ENCODE peak calls at places on chromosomes 3 and 15, in seven cellular contexts. O is H9, C is brain microvascular endothelial cell, X is GM23338, S is breast epithelium, V is spleen, E is tibial nerve. Z is an unnamed sample.
A peak's percentile ranks its signal among the peaks of the same experiment; 100 is the strongest.

GRCh38 chr3:126555795-126556636 is 2.7 kb downstream of the C3orf22 start:
- DNase-seq in O (peak; percentile 22), C (no peak), X (no peak), S (no peak), V (peak; percentile 63), E (no peak), Z (no peak)

GRCh38 chr3:48748754-48749153 is 31.7 kb upstream of the IP6K2 start:
- DNase-seq in O (no peak), C (no peak), X (no peak), S (no peak), V (no peak), E (no peak), Z (no peak)

GRCh38 chr3:44104668-44105321 is 136.9 kb upstream of the TOPAZ1 start:
- DNase-seq in O (no peak), C (peak; percentile 63), X (no peak), S (no peak), V (no peak), E (no peak), Z (no peak)

GRCh38 chr15:59561547-59561946 is 50.0 kb upstream of the GCNT3 start:
- DNase-seq in O (no peak), C (no peak), X (no peak), S (no peak), V (no peak), E (no peak), Z (no peak)

GRCh38 chr15:34883633-34884032 is 85.9 kb downstream of the AQR start:
- DNase-seq in O (no peak), C (peak; percentile 23), X (no peak), S (no peak), V (no peak), E (no peak), Z (no peak)

GRCh38 chr3:71389911-71390573 is 193.5 kb downstream of the FOXP1 start:
- DNase-seq in O (peak; percentile 41), C (peak; percentile 64), X (peak; percentile 71), S (no peak), V (peak; percentile 78), E (no peak), Z (no peak)

GRCh38 chr3:167823738-167824137 is 88.2 kb downstream of the SERPINI1 start:
- DNase-seq in O (no peak), C (no peak), X (no peak), S (no peak), V (no peak), E (no peak), Z (no peak)

GRCh38 chr3:52140000-52140399 is 14.2 kb downstream of the POC1A start:
- DNase-seq in O (no peak), C (no peak), X (no peak), S (no peak), V (no peak), E (no peak), Z (no peak)

GRCh38 chr3:120182613-120183524 is 88.6 kb upstream of the GSK3B start:
- DNase-seq in O (no peak), C (peak; percentile 43), X (peak; percentile 30), S (no peak), V (no peak), E (no peak), Z (no peak)

GRCh38 chr3:42213417-42213816 is 52.6 kb downstream of the CCK start:
- DNase-seq in O (no peak), C (no peak), X (no peak), S (no peak), V (peak; percentile 87), E (no peak), Z (no peak)

GRCh38 chr3:47082519-47082918 is 81.4 kb downstream of the SETD2 start:
- DNase-seq in O (no peak), C (no peak), X (no peak), S (no peak), V (no peak), E (no peak), Z (no peak)

GRCh38 chr3:156751461-156752025 is 74.6 kb upstream of the LEKR1 start:
- DNase-seq in O (peak; percentile 84), C (peak; percentile 88), X (peak; percentile 87), S (no peak), V (no peak), E (peak; percentile 14), Z (no peak)

GRCh38 chr3:119627461-119627860 is 29.8 kb downstream of the PLA1A start:
- DNase-seq in O (no peak), C (no peak), X (peak; percentile 15), S (no peak), V (peak; percentile 85), E (no peak), Z (no peak)

GRCh38 chr15:63362196-63362595 is 19.4 kb downstream of the CA12 start:
- DNase-seq in O (no peak), C (peak; percentile 50), X (no peak), S (no peak), V (no peak), E (no peak), Z (no peak)

GRCh38 chr3:188396251-188396650 is 242.3 kb downstream of the LPP start:
- DNase-seq in O (no peak), C (no peak), X (no peak), S (no peak), V (no peak), E (no peak), Z (no peak)

GRCh38 chr3:101725192-101725889 is 927 bp downstream of the CEP97 start:
- DNase-seq in O (peak; percentile 37), C (no peak), X (peak; percentile 58), S (no peak), V (peak; percentile 90), E (no peak), Z (no peak)

GRCh38 chr15:28904541-28905303 is 18.9 kb downstream of the APBA2 start:
- DNase-seq in O (peak; percentile 9), C (no peak), X (no peak), S (peak; percentile 24), V (peak; percentile 48), E (no peak), Z (no peak)

DNA sequence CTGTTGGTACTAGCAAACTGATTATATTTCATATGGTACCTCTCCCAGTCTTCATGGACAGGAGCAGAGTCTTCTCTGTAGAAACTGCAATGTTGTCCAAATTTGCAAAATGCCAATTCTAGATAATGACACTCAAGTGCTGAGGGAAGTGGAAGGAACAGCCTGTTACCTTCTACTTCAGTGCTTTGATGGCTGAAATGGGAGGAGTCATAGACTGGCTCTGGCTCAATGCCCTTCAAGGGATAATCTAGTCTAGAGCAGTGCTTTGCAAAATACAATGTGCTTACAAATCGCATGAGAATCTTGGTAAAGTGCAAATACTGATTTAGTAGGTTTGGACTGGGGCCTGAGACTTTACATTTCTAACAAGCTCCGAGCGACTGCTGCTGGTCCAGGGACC is 51.7 kb upstream of the ACP3 start:
- DNase-seq in O (no peak), C (no peak), X (no peak), S (no peak), V (no peak), E (no peak), Z (no peak)
- H3K27ac ChIP-seq in O (no peak overlapping the region), C (no peak overlapping the region), X (no peak overlapping the region), S (no peak overlapping the region), V (no peak overlapping the region), E (no peak overlapping the region), Z (peak overlapping the region; percentile 81)

GRCh38 chr15:89090791-89091666 is 2.8 kb downstream of the ABHD2 start:
- DNase-seq in O (no peak), C (peak; percentile 80), X (no peak), S (no peak), V (peak; percentile 89), E (peak; percentile 37), Z (no peak)
- TF ChIP-seq CTCF in O (no peak), C (peak; percentile 32), X (no peak), S (no peak), V (no peak), E (no peak), Z (no peak)

GRCh38 chr3:88032245-88032644 is 26.6 kb downstream of the CGGBP1 start:
- DNase-seq in O (no peak), C (no peak), X (no peak), S (no peak), V (no peak), E (no peak), Z (no peak)
- H3K27ac ChIP-seq in O (no peak overlapping the region), C (peak overlapping the region; percentile 38), X (no peak overlapping the region), S (peak overlapping the region; percentile 50), V (peak overlapping the region; percentile 76), E (peak overlapping the region; percentile 70), Z (peak overlapping the region; percentile 55)

DNA sequence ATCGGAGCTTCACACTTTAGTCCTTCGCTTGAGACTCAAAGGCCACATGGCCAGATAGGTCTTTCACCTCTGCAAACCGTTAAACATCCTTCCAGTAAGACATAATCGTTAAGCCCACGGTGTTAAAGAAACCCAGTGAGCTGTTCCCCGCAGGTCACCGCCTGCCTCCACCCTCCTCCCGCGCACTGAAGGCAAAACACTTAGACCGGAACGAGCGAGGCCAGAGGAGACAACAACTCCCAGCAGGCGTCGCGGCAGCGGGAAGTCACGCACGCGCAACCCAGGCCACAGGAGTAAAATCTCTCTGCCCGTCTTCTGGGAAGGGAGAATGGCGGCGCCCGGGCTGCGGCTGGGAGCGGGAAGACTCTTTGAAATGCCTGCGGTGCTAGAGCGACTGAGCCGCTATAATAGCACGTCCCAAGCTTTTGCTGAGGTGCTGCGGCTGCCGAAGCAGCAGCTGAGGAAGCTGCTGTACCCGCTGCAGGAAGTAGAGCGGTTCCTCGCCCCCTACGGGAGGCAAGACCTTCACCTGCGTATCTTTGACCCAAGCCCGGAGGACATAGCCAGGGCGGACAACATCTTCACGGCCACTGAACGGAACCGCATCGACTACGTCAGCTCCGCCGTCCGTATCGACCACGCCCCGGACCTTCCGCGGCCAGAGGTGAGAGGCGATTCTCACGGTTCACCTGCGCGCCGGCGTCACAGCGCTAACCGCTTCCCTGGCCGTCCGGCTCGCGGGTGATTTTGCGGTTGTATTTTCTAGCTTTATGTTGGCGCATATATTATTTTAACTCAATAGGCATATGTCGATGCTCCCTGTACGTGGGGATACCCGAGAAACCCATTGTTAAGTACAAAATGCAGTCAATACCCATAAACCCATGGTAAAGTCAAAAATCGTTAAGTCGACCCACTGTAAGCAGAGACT is at the start of gene GTPBP8:
- DNase-seq in O (peak; percentile 92), C (peak; percentile 85), X (peak; percentile 95), S (peak; percentile 84), V (peak; percentile 98), E (peak; percentile 73), Z (peak; percentile 56)
- TF ChIP-seq CTCF in O (no peak), C (no peak), X (no peak), S (no peak), V (no peak), E (peak; percentile 51), Z (no peak)

DNA sequence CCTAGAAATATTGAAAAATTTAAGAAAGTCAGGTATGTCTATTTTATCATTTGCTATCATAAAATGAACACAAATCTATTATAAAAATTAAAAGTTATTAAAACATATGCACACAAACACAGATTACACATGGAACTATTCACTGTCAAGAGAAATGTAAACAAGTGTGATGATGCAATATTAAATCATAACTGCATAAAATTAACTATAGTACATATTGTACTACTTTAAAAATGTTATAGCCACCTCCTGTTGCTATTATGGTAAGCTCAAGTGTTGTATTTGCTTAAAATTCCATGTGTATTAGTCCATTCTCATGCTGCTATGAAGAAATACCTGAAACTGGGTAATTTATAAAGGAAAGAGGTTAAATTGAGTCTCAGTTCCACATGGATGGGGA is 54.7 kb upstream of the CMC1 start:
- DNase-seq in O (no peak), C (no peak), X (no peak), S (no peak), V (no peak), E (no peak), Z (no peak)
- H3K27ac ChIP-seq in O (no peak overlapping the region), C (no peak overlapping the region), X (no peak overlapping the region), S (no peak overlapping the region), V (no peak overlapping the region), E (no peak overlapping the region), Z (no peak overlapping the region)

Z was measured in esophagus squamous epithelium.